ENCODE peak calls at places on chromosomes 16 and 17, in ten cellular contexts. A is AG20443, T is Kasumi-1, Z is bronchial epithelial cell, I is psoas muscle, G is NCI-H774, V is mucosa of gallbladder, S is EL, O is ureter, P is WTC11. M is an unnamed sample.

GRCh38 chr16:4097826-4098240 is 18.4 kb downstream of the ADCY9 start:
- DNase-seq in O (no peak), S (no peak), V (no peak), I (no peak), A (no peak), P (no peak), G (no peak), T (no peak), Z (no peak), M (no peak)

GRCh38 chr17:50483266-50483665 is 4.6 kb downstream of the RSAD1 start:
- DNase-seq in Z (no peak), V (no peak), O (no peak), A (no peak), I (peak), G (no peak), S (no peak), T (no peak), P (no peak), M (no peak)

GRCh38 chr17:74690409-74690825 is 22.3 kb downstream of the CD300LF start:
- DNase-seq in P (no peak), G (no peak), Z (no peak), V (no peak), A (no peak), T (peak), I (no peak), S (no peak), O (no peak), M (no peak)

GRCh38 chr16:54487933-54488332 is 201.3 kb upstream of the IRX3 start:
- DNase-seq in O (no peak), V (peak), S (no peak), T (no peak), I (peak), A (no peak), P (no peak), G (no peak), Z (no peak), M (no peak)

GRCh38 chr17:77462101-77462500 is 321.3 kb downstream of the SEC14L1 start:
- DNase-seq in I (no peak), V (no peak), P (no peak), O (no peak), S (no peak), A (no peak), T (peak), G (no peak), Z (no peak), M (no peak)

GRCh38 chr16:64362193-64362592 is 759.7 kb downstream of the CDH11 start:
- DNase-seq in P (no peak), G (no peak), T (no peak), I (no peak), O (no peak), V (no peak), A (peak), Z (peak), S (peak), M (no peak)

GRCh38 chr16:2720719-2721633 is 952 bp upstream of the PRSS27 start:
- DNase-seq in T (peak), V (peak), P (peak), I (peak), G (peak), Z (peak), S (peak), A (peak), O (peak), M (peak)

GRCh38 chr16:11152205-11152604 is 103.8 kb downstream of the SOCS1 start:
- DNase-seq in I (no peak), V (no peak), A (no peak), T (no peak), S (no peak), O (no peak), G (no peak), Z (no peak), P (no peak), M (no peak)

GRCh38 chr17:35984140-35984539 is 2.4 kb downstream of the CCL14 start:
- DNase-seq in V (no peak), G (no peak), S (no peak), A (no peak), Z (no peak), I (no peak), P (no peak), T (no peak), O (peak), M (no peak)

GRCh38 chr16:4660454-4661007 is 32.8 kb upstream of the NUDT16L1 start:
- DNase-seq in I (no peak), A (no peak), O (no peak), P (no peak), G (peak), T (no peak), Z (peak), S (peak), V (peak), M (peak)

GRCh38 chr17:72430611-72431432 is 310.0 kb downstream of the SOX9 start:
- DNase-seq in T (no peak), Z (no peak), S (no peak), V (no peak), P (peak), O (no peak), G (no peak), I (no peak), A (no peak), M (no peak)

GRCh38 chr16:65196696-65197095 is 74.8 kb upstream of the CDH11 start:
- DNase-seq in S (no peak), A (no peak), T (no peak), G (no peak), I (no peak), Z (no peak), O (no peak), P (no peak), V (no peak), M (no peak)

GRCh38 chr16:68823401-68823800 is 19.9 kb upstream of the TANGO6 start:
- DNase-seq in Z (peak), A (peak), V (no peak), O (no peak), S (peak), I (no peak), T (no peak), G (no peak), P (peak), M (peak)

GRCh38 chr17:77248216-77249054 is 107.7 kb downstream of the SEC14L1 start:
- DNase-seq in I (no peak), P (no peak), Z (no peak), G (no peak), O (no peak), A (no peak), S (peak), T (no peak), V (no peak), M (no peak)

GRCh38 chr17:77644181-77644972 is 314.1 kb upstream of the TNRC6C start:
- DNase-seq in O (no peak), A (no peak), T (no peak), S (no peak), V (no peak), P (no peak), G (no peak), Z (no peak), I (no peak), M (no peak)

GRCh38 chr17:58277726-58278595 is 2.8 kb downstream of the MPO start:
- DNase-seq in T (no peak), G (no peak), P (no peak), S (no peak), V (no peak), I (no peak), Z (no peak), O (no peak), A (peak), M (no peak)

GRCh38 chr16:31875112-31875803 is 1.7 kb downstream of the ZNF267 start:
- DNase-seq in I (no peak), A (peak), G (no peak), O (no peak), V (no peak), Z (peak), S (peak), T (no peak), P (no peak), M (peak)

GRCh38 chr17:8031261-8031661 is 7.6 kb upstream of the ALOX15B start:
- DNase-seq in A (no peak), G (no peak), P (no peak), Z (no peak), I (no peak), T (no peak), S (no peak), O (no peak), V (no peak), M (no peak)

GRCh38 chr16:24191876-24192402 is 64.2 kb upstream of the CACNG3 start:
- DNase-seq in V (no peak), O (no peak), A (no peak), Z (no peak), T (no peak), G (no peak), S (no peak), I (no peak), P (no peak), M (no peak)

GRCh38 chr17:9557846-9558245 is 17.8 kb downstream of the STX8 start:
- DNase-seq in G (no peak), T (no peak), A (no peak), V (no peak), S (no peak), O (no peak), I (no peak), P (no peak), Z (no peak), M (no peak)

GRCh38 chr16:27067138-27067537 is 411 bp downstream of the C16orf82 start:
- DNase-seq in S (no peak), P (peak), I (no peak), V (no peak), O (no peak), Z (no peak), T (no peak), G (peak), A (no peak), M (no peak)

GRCh38 chr16:80938035-80938927 is 68.4 kb downstream of the CMC2 start:
- DNase-seq in T (no peak), I (peak), A (peak), S (peak), Z (peak), G (no peak), O (peak), P (no peak), V (peak), M (peak)

GRCh38 chr17:28552201-28552999 is at the start of gene UNC119:
- DNase-seq in V (peak), I (peak), S (peak), P (peak), O (peak), T (peak), Z (peak), A (peak), G (peak), M (peak)

GRCh38 chr17:39139137-39139516 is 12.3 kb downstream of the PLXDC1 start:
- DNase-seq in I (no peak), G (no peak), O (no peak), P (no peak), V (no peak), T (no peak), S (peak), Z (peak), A (peak), M (peak)

GRCh38 chr17:1239210-1239609 is 31.0 kb upstream of the BHLHA9 start:
- DNase-seq in A (no peak), V (no peak), T (no peak), Z (no peak), O (no peak), S (no peak), I (no peak), G (no peak), P (no peak), M (no peak)

GRCh38 chr17:57110579-57111367 is 25.7 kb downstream of the AKAP1 start:
- DNase-seq in V (no peak), I (no peak), P (no peak), Z (no peak), A (no peak), G (no peak), S (no peak), O (no peak), T (no peak), M (no peak)

GRCh38 chr17:43456029-43456428 is 27.7 kb upstream of the DHX8 start:
- DNase-seq in I (no peak), O (no peak), T (no peak), G (no peak), V (no peak), Z (no peak), P (no peak), S (no peak), A (no peak), M (no peak)

GRCh38 chr16:75263291-75263962 is 12.0 kb upstream of the BCAR1 start:
- DNase-seq in V (no peak), A (no peak), I (no peak), G (no peak), Z (no peak), S (no peak), O (no peak), T (no peak), P (no peak), M (no peak)

GRCh38 chr16:5510819-5511370 is 413.3 kb upstream of the EEF2KMT start:
- DNase-seq in V (no peak), P (no peak), S (no peak), T (no peak), A (no peak), I (no peak), Z (no peak), O (no peak), G (no peak), M (no peak)

GRCh38 chr16:4726616-4727015 is 7.5 kb downstream of the ANKS3 start:
- DNase-seq in O (no peak), P (no peak), Z (no peak), T (no peak), S (no peak), V (no peak), A (no peak), G (no peak), I (peak), M (no peak)

GRCh38 chr17:42980766-42981397 is 517 bp downstream of the RUNDC1 start:
- DNase-seq in P (peak), O (peak), I (peak), Z (peak), G (peak), A (peak), S (peak), V (peak), T (peak), M (peak)

GRCh38 chr16:89191033-89191900 is 9.1 kb downstream of the SLC22A31 start:
- DNase-seq in T (no peak), I (peak), Z (no peak), V (no peak), A (no peak), P (peak), G (no peak), S (no peak), O (peak), M (no peak)

GRCh38 chr16:15672514-15673167 is 22.6 kb downstream of the NDE1 start:
- DNase-seq in P (no peak), Z (peak), A (peak), I (peak), S (peak), G (peak), V (peak), O (peak), T (peak), M (peak)

GRCh38 chr17:80284631-80285030 is 24.0 kb downstream of the RNF213 start:
- DNase-seq in O (no peak), S (no peak), P (peak), A (no peak), G (peak), Z (no peak), T (peak), I (peak), V (no peak), M (no peak)

GRCh38 chr17:78390241-78391050 is 12.0 kb downstream of the PGS1 start:
- DNase-seq in V (no peak), A (peak), Z (no peak), S (peak), O (no peak), G (no peak), I (no peak), P (no peak), T (no peak), M (peak)

GRCh38 chr17:78812849-78813248 is 27.8 kb downstream of the USP36 start:
- DNase-seq in G (no peak), V (no peak), Z (no peak), A (no peak), T (no peak), O (no peak), I (peak), S (no peak), P (no peak), M (no peak)

GRCh38 chr16:15450624-15451023 is 16.2 kb downstream of the BMERB1 start:
- DNase-seq in S (no peak), V (no peak), Z (no peak), I (no peak), O (no peak), G (no peak), T (no peak), A (peak), P (no peak), M (no peak)

GRCh38 chr16:71311553-71312158 is 22.5 kb upstream of the CMTR2 start:
- DNase-seq in V (no peak), P (peak), S (no peak), O (no peak), G (no peak), Z (no peak), A (peak), T (peak), I (no peak), M (no peak)

GRCh38 chr16:67372664-67373063 is 20.6 kb downstream of the TPPP3 start:
- DNase-seq in O (no peak), V (no peak), I (no peak), S (peak), P (no peak), Z (peak), G (no peak), A (peak), T (peak), M (no peak)

GRCh38 chr16:53608094-53608493 is 95.6 kb downstream of the RPGRIP1L start:
- DNase-seq in G (no peak), I (no peak), P (no peak), V (no peak), O (no peak), Z (no peak), A (no peak), T (no peak), S (no peak), M (no peak)

M was measured in hepatic stellate cell.